ENCODE peak calls at places on chromosomes 6 and 20, in nine cellular contexts. I, G, E, H, X, L, J, D and Y are unnamed samples.

GRCh38 chr6:85923013-85923430 is 280.3 kb upstream of the SYNCRIP start:
- DNase-seq in I (peak), G (peak), E (no peak), H (no peak), X (peak), L (peak), J (no peak), D (no peak), Y (no peak)

GRCh38 chr6:170111816-170112582 is 178.9 kb downstream of the DLL1 start:
- DNase-seq in I (no peak), G (no peak), E (peak), H (no peak), X (no peak), L (no peak), J (no peak), D (no peak), Y (no peak)

GRCh38 chr6:42899871-42900270 is 16.0 kb upstream of the PTCRA start:
- DNase-seq in I (no peak), G (no peak), E (no peak), H (no peak), X (no peak), L (no peak), J (no peak), D (no peak), Y (no peak)

GRCh38 chr20:49418832-49419231 is 63.6 kb downstream of the KCNB1 start:
- DNase-seq in I (no peak), G (no peak), E (no peak), H (no peak), X (no peak), L (no peak), J (no peak), D (no peak), Y (no peak)

GRCh38 chr6:121491576-121491975 is 56.1 kb downstream of the GJA1 start:
- DNase-seq in I (no peak), G (peak), E (no peak), H (no peak), X (no peak), L (no peak), J (no peak), D (no peak), Y (no peak)

GRCh38 chr20:57426831-57427230 is 35.6 kb downstream of the RBM38 start:
- DNase-seq in I (no peak), G (no peak), E (no peak), H (peak), X (no peak), L (no peak), J (no peak), D (no peak), Y (no peak)

GRCh38 chr6:24910850-24911712 is 24.7 kb downstream of the RIPOR2 start:
- DNase-seq in I (no peak), G (peak), E (no peak), H (peak), X (peak), L (no peak), J (peak), D (peak), Y (peak)

GRCh38 chr6:80440496-80441160 is 334.2 kb downstream of the BCKDHB start:
- DNase-seq in I (no peak), G (peak), E (no peak), H (no peak), X (no peak), L (no peak), J (no peak), D (no peak), Y (no peak)

GRCh38 chr20:21520702-21521595 is 7.1 kb upstream of the NKX2-2 start:
- DNase-seq in I (no peak), G (peak), E (no peak), H (peak), X (no peak), L (no peak), J (no peak), D (no peak), Y (no peak)

GRCh38 chr6:127266892-127267741 is 453 bp downstream of the RNF146 start:
- DNase-seq in I (peak), G (peak), E (no peak), H (peak), X (no peak), L (no peak), J (no peak), D (peak), Y (peak)

GRCh38 chr20:34215711-34216381 is 25.4 kb upstream of the ASIP start:
- DNase-seq in I (peak), G (peak), E (peak), H (peak), X (peak), L (no peak), J (peak), D (peak), Y (peak)

GRCh38 chr6:108186226-108186625 is 20.4 kb downstream of the NR2E1 start:
- DNase-seq in I (no peak), G (no peak), E (no peak), H (no peak), X (no peak), L (no peak), J (no peak), D (no peak), Y (no peak)

GRCh38 chr6:77040566-77041195 is 422.6 kb downstream of the HTR1B start:
- DNase-seq in I (no peak), G (peak), E (no peak), H (no peak), X (no peak), L (no peak), J (no peak), D (no peak), Y (no peak)

GRCh38 chr6:67535946-67536345 is 1099.1 kb upstream of the ADGRB3 start:
- DNase-seq in I (no peak), G (peak), E (no peak), H (no peak), X (no peak), L (no peak), J (no peak), D (no peak), Y (no peak)

GRCh38 chr6:15431762-15432495 is 186.1 kb downstream of the JARID2 start:
- DNase-seq in I (peak), G (peak), E (no peak), H (no peak), X (peak), L (no peak), J (no peak), D (no peak), Y (no peak)

GRCh38 chr20:48804300-48804980 is 23.4 kb downstream of the PREX1 start:
- DNase-seq in I (no peak), G (no peak), E (no peak), H (no peak), X (no peak), L (no peak), J (no peak), D (no peak), Y (no peak)

GRCh38 chr20:48771542-48771941 is 56.3 kb downstream of the PREX1 start:
- DNase-seq in I (no peak), G (peak), E (peak), H (no peak), X (no peak), L (no peak), J (no peak), D (no peak), Y (no peak)

GRCh38 chr6:29790626-29791025 is 37.0 kb upstream of the HLA-G start:
- DNase-seq in I (no peak), G (no peak), E (no peak), H (no peak), X (peak), L (peak), J (no peak), D (no peak), Y (no peak)

GRCh38 chr6:45667265-45667664 is 289.5 kb upstream of the SUPT3H start:
- DNase-seq in I (no peak), G (no peak), E (no peak), H (no peak), X (no peak), L (no peak), J (no peak), D (no peak), Y (no peak)

GRCh38 chr6:28137458-28138020 is 4.1 kb upstream of the ZKSCAN8 start:
- DNase-seq in I (no peak), G (peak), E (no peak), H (no peak), X (no peak), L (no peak), J (no peak), D (no peak), Y (no peak)

GRCh38 chr20:4170621-4171537 is 155.5 kb upstream of the RNF24 start:
- DNase-seq in I (peak), G (no peak), E (peak), H (no peak), X (no peak), L (no peak), J (no peak), D (no peak), Y (no peak)

GRCh38 chr6:103122766-103123601 is 1729.5 kb downstream of the GRIK2 start:
- DNase-seq in I (peak), G (peak), E (peak), H (peak), X (peak), L (no peak), J (no peak), D (no peak), Y (no peak)

GRCh38 chr6:4776967-4777925 is 1.0 kb downstream of the CDYL start:
- DNase-seq in I (peak), G (peak), E (no peak), H (no peak), X (peak), L (no peak), J (no peak), D (no peak), Y (no peak)

DNA sequence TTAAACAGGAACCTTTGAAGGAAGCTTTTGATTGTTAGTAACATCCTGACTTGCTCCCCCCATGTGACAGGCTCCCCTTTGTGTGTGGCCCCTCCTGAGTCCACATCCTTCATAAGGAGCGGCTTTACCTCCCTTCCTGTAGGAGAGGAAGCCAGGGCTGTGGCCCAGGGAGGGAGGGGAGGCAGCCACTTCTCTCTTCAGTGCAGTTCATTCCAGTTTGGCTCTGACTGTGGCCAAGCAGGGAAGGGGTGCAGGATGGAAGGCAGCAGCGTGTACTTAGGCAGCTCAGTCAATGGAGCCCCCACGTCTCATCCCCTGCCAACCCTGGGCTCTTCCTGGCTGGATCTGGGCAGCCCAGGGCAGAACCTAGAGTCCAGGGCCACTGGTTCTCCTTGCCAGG is 295.2 kb downstream of the QKI start:
- DNase-seq in I (no peak), G (no peak), E (no peak), H (no peak), X (no peak), L (no peak), J (no peak), D (no peak), Y (no peak)
- H3K27ac ChIP-seq in I (no peak), G (no peak), E (peak), H (peak), X (no peak), L (no peak), J (peak), D (peak), Y (peak)

GRCh38 chr6:104281370-104281769 is 578.3 kb downstream of the HACE1 start:
- DNase-seq in I (no peak), G (no peak), E (no peak), H (no peak), X (no peak), L (no peak), J (no peak), D (no peak), Y (no peak)
- H3K27ac ChIP-seq in I (no peak), G (no peak), E (no peak), H (no peak), X (no peak), L (no peak), J (no peak), D (no peak), Y (no peak)

GRCh38 chr6:119463081-119463626 is 113.6 kb upstream of the MAN1A1 start:
- DNase-seq in I (no peak), G (no peak), E (no peak), H (no peak), X (no peak), L (no peak), J (no peak), D (no peak), Y (no peak)
- H3K27ac ChIP-seq in I (no peak), G (no peak), E (no peak), H (no peak), X (no peak), L (no peak), J (no peak), D (no peak), Y (no peak)

GRCh38 chr6:6330407-6330806 is 9.9 kb upstream of the F13A1 start:
- DNase-seq in I (no peak), G (no peak), E (no peak), H (no peak), X (no peak), L (no peak), J (no peak), D (no peak), Y (no peak)

GRCh38 chr6:6331393-6331792 is 10.9 kb upstream of the F13A1 start:
- DNase-seq in I (no peak), G (no peak), E (no peak), H (no peak), X (no peak), L (no peak), J (no peak), D (no peak), Y (no peak)

GRCh38 chr6:6332873-6333272 is 12.4 kb upstream of the F13A1 start:
- DNase-seq in I (no peak), G (no peak), E (no peak), H (no peak), X (no peak), L (no peak), J (no peak), D (no peak), Y (no peak)

GRCh38 chr6:6333498-6333897 is 13.0 kb upstream of the F13A1 start:
- DNase-seq in I (peak), G (peak), E (no peak), H (no peak), X (no peak), L (peak), J (no peak), D (no peak), Y (no peak)

DNA sequence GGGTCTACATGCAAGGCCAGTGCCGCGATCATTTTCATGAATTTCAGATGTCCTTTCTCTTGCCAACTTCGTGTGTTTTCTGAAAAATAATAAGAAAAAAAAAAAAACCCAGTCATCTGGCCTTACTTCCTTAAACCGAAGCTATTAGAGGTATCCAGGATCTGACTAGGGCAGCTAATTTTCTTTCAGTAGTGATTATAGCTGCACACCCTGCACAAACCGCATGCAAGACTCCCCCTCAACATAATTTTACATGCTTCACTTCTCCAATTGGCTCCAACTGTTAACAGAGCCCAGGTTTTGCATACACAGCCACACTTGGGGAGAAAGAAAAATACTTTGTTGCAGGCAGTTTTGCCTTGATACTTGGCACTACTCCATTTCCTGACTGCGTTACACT is 11.8 kb upstream of the F13A1 start:
- DNase-seq in I (no peak), G (no peak), E (no peak), H (no peak), X (no peak), L (no peak), J (no peak), D (no peak), Y (no peak)
- H3K27ac ChIP-seq in I (no peak), G (no peak), E (no peak), H (no peak), X (no peak), L (no peak), J (no peak), D (no peak), Y (no peak)

DNA sequence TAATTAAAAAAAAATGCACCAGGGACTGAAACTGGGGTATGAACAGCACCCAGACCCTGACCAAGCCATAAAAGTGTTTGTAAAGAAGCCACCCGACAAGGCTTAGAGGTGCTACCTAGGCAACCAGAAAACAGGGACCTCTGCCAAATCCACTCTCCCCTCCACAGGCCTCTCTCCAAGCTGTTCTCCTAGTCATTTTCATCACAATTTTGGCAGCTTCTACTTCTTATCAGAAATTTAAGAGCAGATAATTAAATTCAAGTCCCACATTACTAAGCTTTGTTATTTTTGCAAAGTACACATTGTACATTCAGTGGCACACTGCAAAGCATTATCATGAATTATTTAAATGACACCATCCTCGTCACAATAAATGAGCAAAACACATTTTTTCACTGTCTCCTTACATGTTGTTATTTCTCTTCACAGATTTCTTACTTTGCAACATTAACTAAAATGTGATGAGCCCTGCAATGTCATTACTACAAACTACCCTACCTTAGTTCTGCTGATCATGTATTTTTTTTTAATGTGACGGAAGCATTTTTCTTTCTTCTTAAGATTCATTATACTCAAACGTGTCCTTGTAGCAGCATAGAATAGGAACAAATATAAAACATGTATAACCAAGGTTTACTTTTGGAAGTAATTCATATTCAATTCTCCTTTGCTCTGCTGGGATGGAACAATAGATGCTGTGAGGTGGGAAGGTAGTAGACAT is 38.1 kb downstream of the ECT2L start:
- DNase-seq in I (no peak), G (peak), E (no peak), H (no peak), X (no peak), L (no peak), J (no peak), D (peak), Y (no peak)
- H3K27ac ChIP-seq in I (no peak), G (no peak), E (peak), H (no peak), X (no peak), L (no peak), J (no peak), D (peak), Y (no peak)

DNA sequence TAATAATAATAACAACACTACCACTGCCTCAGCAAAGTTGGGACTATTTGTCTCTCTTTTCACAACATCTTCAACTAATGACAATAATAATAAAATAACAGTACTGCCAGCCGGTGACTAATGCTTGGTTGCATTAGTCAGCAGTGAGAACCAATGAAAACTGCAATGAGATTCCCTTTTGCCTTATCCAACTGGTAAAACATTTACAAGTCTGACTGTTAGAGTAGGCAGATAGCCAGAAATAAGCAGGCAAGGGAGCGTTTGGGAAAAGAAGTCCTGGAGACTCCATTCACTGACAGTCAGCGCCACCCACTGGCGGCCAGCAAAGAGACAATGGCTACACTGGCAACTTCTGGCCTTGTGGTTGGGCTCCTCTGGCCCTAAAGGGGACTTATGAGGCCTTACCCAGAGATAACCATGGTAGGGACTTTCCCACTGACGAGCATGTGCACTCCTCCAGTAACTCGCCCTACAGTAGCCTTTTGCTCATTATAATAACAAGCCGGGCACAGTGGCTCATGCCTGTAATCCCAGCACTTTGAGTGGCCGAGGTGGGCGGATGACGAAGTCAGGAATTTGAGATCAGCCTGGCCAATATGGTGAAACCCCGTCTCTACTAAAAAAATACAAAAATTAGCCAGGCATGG is 3.4 kb upstream of the NSFL1C start:
- DNase-seq in I (peak), G (peak), E (peak), H (peak), X (peak), L (peak), J (peak), D (peak), Y (no peak)
- H3K27ac ChIP-seq in I (peak), G (no peak), E (no peak), H (peak), X (peak), L (peak), J (peak), D (no peak), Y (no peak)

GRCh38 chr6:2916354-2916925 is 13.3 kb upstream of the SERPINB9 start:
- DNase-seq in I (no peak), G (no peak), E (peak), H (no peak), X (no peak), L (no peak), J (no peak), D (no peak), Y (peak)

GRCh38 chr6:2913621-2914317 is 10.7 kb upstream of the SERPINB9 start:
- DNase-seq in I (no peak), G (no peak), E (no peak), H (no peak), X (no peak), L (no peak), J (no peak), D (no peak), Y (no peak)

GRCh38 chr6:2917065-2917464 is 14.0 kb upstream of the SERPINB9 start:
- DNase-seq in I (no peak), G (no peak), E (no peak), H (no peak), X (no peak), L (no peak), J (no peak), D (no peak), Y (no peak)

GRCh38 chr6:2915150-2915549 is 12.0 kb upstream of the SERPINB9 start:
- DNase-seq in I (no peak), G (no peak), E (no peak), H (no peak), X (no peak), L (no peak), J (no peak), D (no peak), Y (no peak)

DNA sequence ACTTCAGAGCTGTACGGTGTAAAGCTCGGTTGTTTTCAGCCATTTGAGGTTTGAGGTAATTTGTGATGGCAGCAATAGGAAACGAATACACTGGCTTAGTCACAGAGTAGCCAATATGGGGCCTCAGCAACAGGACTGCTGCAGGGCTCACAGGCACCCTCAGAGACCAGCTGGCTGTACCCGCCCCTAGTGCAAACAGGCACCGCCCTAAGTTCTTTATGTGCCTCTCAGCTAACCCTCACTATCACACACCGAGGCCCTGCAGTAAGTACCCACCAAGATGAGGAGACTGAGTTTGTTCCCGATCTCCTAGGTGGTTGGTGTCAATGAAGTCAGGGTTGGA is 11.2 kb upstream of the SERPINB9 start:
- DNase-seq in I (no peak), G (no peak), E (no peak), H (no peak), X (no peak), L (no peak), J (no peak), D (no peak), Y (no peak)
- H3K27ac ChIP-seq in I (no peak), G (no peak), E (no peak), H (no peak), X (no peak), L (no peak), J (no peak), D (no peak), Y (no peak)